ENCODE peak calls at places on chromosomes 13 and 19, in nine cellular contexts. S, N, R, T, H, P, C, B and E are unnamed samples.
A peak's percentile ranks its signal among the peaks of the same experiment; 100 is the strongest.

GRCh38 chr19:57302020-57302465 is 18.2 kb upstream of the ZNF543 start:
- DNase-seq in S (peak; percentile 82), N (no peak), R (peak; percentile 96), T (peak; percentile 52), H (peak; percentile 20), P (no peak), C (no peak), B (no peak), E (no peak)

GRCh38 chr13:85266771-85267170 is 532.4 kb downstream of the SLITRK6 start:
- DNase-seq in S (no peak), N (no peak), R (peak; percentile 2), T (no peak), H (no peak), P (no peak), C (no peak), B (no peak), E (no peak)

GRCh38 chr13:81487151-81487550 is 1146.2 kb upstream of the SPRY2 start:
- DNase-seq in S (no peak), N (no peak), R (no peak), T (peak; percentile 52), H (no peak), P (peak; percentile 2), C (peak; percentile 12), B (no peak), E (no peak)

GRCh38 chr13:44230736-44231135 is 142.9 kb upstream of the SERP2 start:
- DNase-seq in S (no peak), N (no peak), R (peak; percentile 9), T (no peak), H (no peak), P (no peak), C (no peak), B (no peak), E (no peak)

GRCh38 chr13:29575098-29575497 is 20.4 kb downstream of the SLC7A1 start:
- DNase-seq in S (no peak), N (no peak), R (no peak), T (no peak), H (no peak), P (no peak), C (no peak), B (no peak), E (no peak)

GRCh38 chr13:95298971-95299627 is 2.2 kb downstream of the ABCC4 start:
- DNase-seq in S (no peak), N (no peak), R (peak; percentile 88), T (no peak), H (no peak), P (no peak), C (no peak), B (no peak), E (no peak)

GRCh38 chr19:294819-295686 is 3.9 kb upstream of the PLPP2 start:
- DNase-seq in S (no peak), N (peak; percentile 28), R (no peak), T (peak; percentile 69), H (peak; percentile 13), P (peak; percentile 39), C (peak; percentile 59), B (no peak), E (peak; percentile 49)

GRCh38 chr13:41496420-41497234 is 39.3 kb downstream of the RGCC start:
- DNase-seq in S (peak; percentile 5), N (no peak), R (peak; percentile 75), T (no peak), H (no peak), P (no peak), C (no peak), B (no peak), E (no peak)

GRCh38 chr19:33622505-33622808 is 704 bp downstream of the CHST8 start:
- DNase-seq in S (no peak), N (no peak), R (no peak), T (no peak), H (no peak), P (no peak), C (no peak), B (no peak), E (no peak)

GRCh38 chr19:48862827-48863226 is 5.6 kb downstream of the PLEKHA4 start:
- DNase-seq in S (no peak), N (no peak), R (no peak), T (no peak), H (no peak), P (no peak), C (no peak), B (no peak), E (no peak)

GRCh38 chr13:113548778-113549621 is 35.6 kb upstream of the TFDP1 start:
- DNase-seq in S (no peak), N (no peak), R (no peak), T (no peak), H (no peak), P (no peak), C (no peak), B (no peak), E (no peak)

GRCh38 chr19:45450042-45450380 is 17.8 kb upstream of the FOSB start:
- DNase-seq in S (no peak), N (peak; percentile 19), R (no peak), T (no peak), H (no peak), P (peak; percentile 6), C (no peak), B (peak; percentile 23), E (no peak)

GRCh38 chr19:50328257-50329145 is 676 bp downstream of the KCNC3 start:
- DNase-seq in S (no peak), N (no peak), R (no peak), T (peak; percentile 46), H (peak; percentile 37), P (no peak), C (no peak), B (no peak), E (peak; percentile 53)